ENCODE peak calls at places on chromosome 11, in four cellular contexts. J is heart left ventricle, M is Peyer's patch, S is ovary. N is an unnamed sample.

GRCh38 chr11:18987454-18988231 is 48.4 kb upstream of the MRGPRX1 start:
- DNase-seq in J (no peak), M (no peak), S (no peak), N (no peak)

GRCh38 chr11:118143661-118144185 is 8.9 kb downstream of the SCN4B start:
- DNase-seq in J (no peak), M (no peak), S (no peak), N (peak; percentile 36)

GRCh38 chr11:74754507-74755255 is 6.0 kb downstream of the RNF169 start:
- DNase-seq in J (no peak), M (no peak), S (no peak), N (no peak)

GRCh38 chr11:12526789-12527188 is 147.4 kb upstream of the TEAD1 start:
- DNase-seq in J (no peak), M (no peak), S (no peak), N (no peak)

GRCh38 chr11:19792510-19792909 is 79.9 kb downstream of the NAV2 start:
- DNase-seq in J (no peak), M (no peak), S (no peak), N (no peak)

GRCh38 chr11:15075162-15075526 is 1.8 kb downstream of the CALCB start:
- DNase-seq in J (no peak), M (no peak), S (no peak), N (no peak)

GRCh38 chr11:14179126-14179820 is 179.7 kb downstream of the RRAS2 start:
- DNase-seq in J (no peak), M (no peak), S (no peak), N (no peak)

GRCh38 chr11:94325681-94326080 is 21.3 kb downstream of the IZUMO1R start:
- DNase-seq in J (no peak), M (peak; percentile 58), S (no peak), N (peak; percentile 69)

GRCh38 chr11:64206457-64207246 is at the start of gene FERMT3:
- DNase-seq in J (peak; percentile 61), M (peak; percentile 87), S (no peak), N (peak; percentile 88)

GRCh38 chr11:13487661-13488030 is 8.2 kb downstream of the PTH start:
- DNase-seq in J (no peak), M (no peak), S (no peak), N (no peak)

GRCh38 chr11:72864692-72865655 is 50.8 kb downstream of the ATG16L2 start:
- DNase-seq in J (peak; percentile 61), M (no peak), S (no peak), N (no peak)

GRCh38 chr11:88330826-88331428 is 6.6 kb downstream of the CTSC start:
- DNase-seq in J (no peak), M (no peak), S (no peak), N (no peak)
- H3K4me3 ChIP-seq in J (no peak overlapping the region), M (no peak overlapping the region), S (no peak overlapping the region), N (no peak overlapping the region)

GRCh38 chr11:68213555-68214172 is 568 bp upstream of the KMT5B start:
- DNase-seq in J (peak; percentile 92), M (peak; percentile 94), S (peak; percentile 91), N (peak; percentile 93)

GRCh38 chr11:68214173-68215086 is 1.3 kb upstream of the KMT5B start:
- DNase-seq in J (peak; percentile 45), M (peak; percentile 66), S (peak; percentile 37), N (peak; percentile 76)

GRCh38 chr11:68216171-68216938 is 3.3 kb upstream of the KMT5B start:
- DNase-seq in J (peak; percentile 70), M (peak; percentile 77), S (no peak), N (no peak)

GRCh38 chr11:68215087-68215445 is 2.0 kb upstream of the KMT5B start:
- DNase-seq in J (peak; percentile 41), M (no peak), S (no peak), N (peak; percentile 82)

DNA sequence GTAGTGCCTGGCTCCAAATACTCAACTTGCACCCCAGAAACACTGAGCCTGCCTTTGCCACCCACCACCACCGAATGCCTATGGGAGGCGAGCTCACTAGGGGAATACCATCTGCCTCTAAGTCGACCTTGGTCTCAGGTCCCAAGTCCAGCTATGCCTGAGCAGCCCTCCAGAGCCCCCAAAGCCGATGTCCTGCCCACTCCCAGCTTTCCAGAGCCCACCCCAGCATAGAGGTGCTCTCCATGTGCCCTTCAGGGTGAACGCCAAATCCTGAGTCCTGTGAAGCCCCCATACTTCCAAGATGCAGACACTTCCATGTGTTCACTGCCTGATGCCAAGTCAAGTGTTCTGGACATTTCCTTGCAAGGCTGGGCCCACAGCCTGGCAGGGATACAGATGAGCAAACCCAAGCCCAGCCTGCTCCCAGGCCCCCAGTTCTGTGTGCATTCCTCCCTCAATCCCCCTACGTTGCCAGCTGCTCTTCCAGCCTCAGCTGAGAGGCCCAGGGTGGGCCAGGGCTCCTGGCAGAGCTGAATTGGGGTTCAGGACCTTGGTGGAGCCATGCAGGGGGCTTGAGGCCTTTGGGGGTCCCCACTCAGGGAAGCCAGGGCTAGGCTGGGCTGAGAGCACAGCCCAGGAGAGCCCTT is 2.6 kb upstream of the KMT5B start:
- DNase-seq in J (no peak), M (no peak), S (no peak), N (no peak)
- H3K4me1 ChIP-seq in J (no peaks in the 10 kb centered on the region), M (no peaks in the 10 kb centered on the region), S (peaks cover 9% of the 10 kb centered on the region), N (peaks cover 21% of the 10 kb centered on the region)

GRCh38 chr11:9821008-9821752 is 157.3 kb downstream of the SWAP70 start:
- DNase-seq in J (no peak), M (no peak), S (no peak), N (no peak)
- H3K27ac ChIP-seq in J (peak overlapping the region; percentile 50), M (no peak overlapping the region), S (no peak overlapping the region), N (no peak overlapping the region)

DNA sequence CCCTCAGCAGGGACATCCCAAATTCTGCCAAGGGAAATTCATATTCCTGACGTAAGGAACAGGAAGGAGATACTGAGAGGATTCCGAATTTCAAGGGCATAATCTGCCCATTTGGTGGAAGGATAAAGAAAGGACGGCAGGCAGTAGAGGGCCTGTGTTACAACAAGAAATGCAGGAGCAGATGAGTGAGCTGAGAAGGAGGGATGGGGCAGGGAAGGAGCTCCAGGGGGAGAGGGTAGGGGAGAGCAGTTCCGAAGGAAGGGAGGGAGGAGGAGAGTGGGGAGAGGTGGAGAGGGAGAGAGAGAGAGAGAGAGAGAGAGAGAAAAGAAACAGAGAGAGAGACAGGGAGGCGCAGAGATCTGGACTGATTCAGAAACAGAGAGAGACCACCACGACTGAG is 851 bp downstream of the OPCML start:
- DNase-seq in J (no peak), M (no peak), S (no peak), N (no peak)
- H3K4me3 ChIP-seq in J (no peak overlapping the region), M (no peak overlapping the region), S (no peak overlapping the region), N (no peak overlapping the region)

GRCh38 chr11:120867024-120867423 is 156.9 kb upstream of the TBCEL start:
- DNase-seq in J (no peak), M (no peak), S (no peak), N (no peak)
- H3K4me1 ChIP-seq in J (no peaks in the 10 kb centered on the region), M (no peaks in the 10 kb centered on the region), S (no peaks in the 10 kb centered on the region), N (no peaks in the 10 kb centered on the region)

DNA sequence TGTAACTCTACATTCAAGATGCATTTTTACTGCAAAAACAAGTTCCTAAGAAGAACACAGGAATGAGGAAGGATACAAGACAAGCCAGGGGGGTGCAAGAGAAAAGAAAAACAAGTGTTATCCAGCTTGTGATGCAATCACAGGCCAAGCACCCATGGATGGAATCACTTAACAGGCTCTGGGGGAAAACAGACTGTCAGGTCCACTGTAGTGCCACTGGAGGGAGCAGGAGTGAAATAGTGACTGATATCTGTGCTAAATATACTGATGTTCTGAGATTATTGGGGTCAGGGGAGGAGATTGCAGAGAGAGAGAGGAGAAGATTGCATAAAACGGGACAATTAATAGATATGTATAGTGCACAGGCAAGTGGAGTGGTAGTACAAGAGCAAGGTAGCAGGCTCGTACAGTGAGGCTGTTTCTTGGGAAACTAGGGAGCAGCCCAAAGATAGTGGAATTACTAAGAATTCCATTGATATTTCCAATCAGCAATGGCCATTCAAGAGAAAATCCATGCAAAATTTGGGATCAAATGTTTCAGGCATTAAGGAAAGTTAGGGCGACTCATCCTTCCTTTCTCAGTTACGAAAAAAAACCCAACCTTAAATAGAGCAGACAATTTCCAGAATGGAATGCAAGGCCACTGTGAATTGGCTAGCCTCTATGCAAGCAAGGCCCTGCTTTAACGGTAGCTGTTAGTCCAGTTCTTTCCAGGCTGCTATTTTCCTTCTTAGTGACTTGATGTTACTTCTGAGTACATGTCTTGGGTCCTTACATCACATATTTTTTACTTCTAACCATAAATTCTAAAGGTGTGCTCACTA is 52.2 kb upstream of the CEP126 start:
- DNase-seq in J (no peak), M (no peak), S (peak; percentile 12), N (no peak)
- H3K27ac ChIP-seq in J (no peak overlapping the region), M (no peak overlapping the region), S (no peak overlapping the region), N (no peak overlapping the region)

GRCh38 chr11:44315947-44316387 is 6.0 kb upstream of the ALX4 start:
- DNase-seq in J (peak; percentile 52), M (peak; percentile 37), S (no peak), N (peak; percentile 58)
- H3K4me3 ChIP-seq in J (peak overlapping the region; percentile 48), M (no peak overlapping the region), S (peak overlapping the region; percentile 18), N (no peak overlapping the region)

GRCh38 chr11:69120096-69120875 is 35.4 kb upstream of the SMIM38 start:
- DNase-seq in J (no peak), M (peak; percentile 38), S (no peak), N (peak; percentile 60)
- H3K4me1 ChIP-seq in J (peaks cover 10% of the 10 kb centered on the region), M (no peaks in the 10 kb centered on the region), S (no peaks in the 10 kb centered on the region), N (peaks cover 29% of the 10 kb centered on the region)